ENCODE peak calls at places on chromosomes 4 and X, in six cellular contexts. One of them, this sample, is unnamed. For H3K27me3 and H3K36me3, the result is how much of the 10 kb centered on the place peaks cover.

GRCh38 chr4:17636696-17637351 is 22.4 kb downstream of the MED28 start:
- DNase-seq in MM.1S: peak
- DNase-seq in GM23248: peak
- DNase-seq in hepatocyte: peak
- DNase-seq in neural progenitor cell: peak
- DNase-seq in SK-N-SH: peak
- DNase-seq in this sample: peak

GRCh38 chr4:182875471-182875870 is 41.7 kb downstream of the DCTD start:
- DNase-seq in MM.1S: no peak
- DNase-seq in neural progenitor cell: no peak
- DNase-seq in hepatocyte: no peak
- DNase-seq in GM23248: no peak
- DNase-seq in SK-N-SH: no peak
- DNase-seq in this sample: no peak

GRCh38 chr4:155047755-155048154 is 160.7 kb upstream of the NPY2R start:
- DNase-seq in neural progenitor cell: no peak
- DNase-seq in MM.1S: no peak
- DNase-seq in hepatocyte: no peak
- DNase-seq in SK-N-SH: no peak
- DNase-seq in GM23248: peak
- DNase-seq in this sample: peak

GRCh38 chrX:102138064-102138463 is 4.2 kb downstream of the TCEAL6 start:
- DNase-seq in SK-N-SH: no peak
- DNase-seq in MM.1S: peak
- DNase-seq in neural progenitor cell: no peak
- DNase-seq in hepatocyte: no peak
- DNase-seq in GM23248: no peak
- DNase-seq in this sample: no peak

GRCh38 chrX:107747596-107748161 is 27.9 kb downstream of the TSC22D3 start:
- DNase-seq in neural progenitor cell: peak
- DNase-seq in MM.1S: no peak
- DNase-seq in hepatocyte: peak
- DNase-seq in SK-N-SH: no peak
- DNase-seq in GM23248: peak
- DNase-seq in this sample: peak

GRCh38 chr4:93731448-93731847 is 97.1 kb upstream of the ATOH1 start:
- DNase-seq in MM.1S: no peak
- DNase-seq in hepatocyte: peak
- DNase-seq in neural progenitor cell: no peak
- DNase-seq in SK-N-SH: peak
- DNase-seq in GM23248: peak
- DNase-seq in this sample: peak

GRCh38 chr4:144579411-144580020 is 66.4 kb upstream of the HHIP start:
- DNase-seq in SK-N-SH: no peak
- DNase-seq in GM23248: peak
- DNase-seq in hepatocyte: no peak
- DNase-seq in neural progenitor cell: no peak
- DNase-seq in MM.1S: no peak
- DNase-seq in this sample: peak

GRCh38 chr4:142297313-142297712 is 548.8 kb downstream of the INPP4B start:
- DNase-seq in SK-N-SH: no peak
- DNase-seq in neural progenitor cell: peak
- DNase-seq in GM23248: no peak
- DNase-seq in hepatocyte: no peak
- DNase-seq in MM.1S: no peak
- DNase-seq in this sample: no peak

GRCh38 chrX:144730486-144730885 is 516.8 kb upstream of the SPANXN1 start:
- DNase-seq in GM23248: no peak
- DNase-seq in neural progenitor cell: no peak
- DNase-seq in SK-N-SH: no peak
- DNase-seq in MM.1S: no peak
- DNase-seq in hepatocyte: no peak
- DNase-seq in this sample: peak

GRCh38 chrX:73840120-73840924 is 277.3 kb downstream of the CHIC1 start:
- DNase-seq in neural progenitor cell: no peak
- DNase-seq in MM.1S: no peak
- DNase-seq in SK-N-SH: no peak
- DNase-seq in GM23248: no peak
- DNase-seq in hepatocyte: no peak
- DNase-seq in this sample: no peak

GRCh38 chr4:110041742-110042141 is 129.1 kb downstream of the EGF start:
- DNase-seq in GM23248: no peak
- DNase-seq in neural progenitor cell: no peak
- DNase-seq in MM.1S: no peak
- DNase-seq in SK-N-SH: no peak
- DNase-seq in hepatocyte: peak
- DNase-seq in this sample: no peak

GRCh38 chr4:42132099-42132498 is 20.4 kb downstream of the BEND4 start:
- DNase-seq in hepatocyte: no peak
- DNase-seq in neural progenitor cell: no peak
- DNase-seq in MM.1S: no peak
- DNase-seq in GM23248: no peak
- DNase-seq in SK-N-SH: no peak
- DNase-seq in this sample: no peak

GRCh38 chr4:142088906-142089305 is 452.5 kb downstream of the IL15 start:
- DNase-seq in MM.1S: no peak
- DNase-seq in hepatocyte: no peak
- DNase-seq in GM23248: peak
- DNase-seq in SK-N-SH: no peak
- DNase-seq in neural progenitor cell: no peak
- DNase-seq in this sample: no peak

GRCh38 chr4:91233164-91233563 is 1070.6 kb upstream of the GRID2 start:
- DNase-seq in hepatocyte: no peak
- DNase-seq in MM.1S: no peak
- DNase-seq in SK-N-SH: no peak
- DNase-seq in neural progenitor cell: no peak
- DNase-seq in GM23248: no peak
- DNase-seq in this sample: no peak

GRCh38 chrX:37926700-37927099 is 79.3 kb upstream of the DYNLT3 start:
- DNase-seq in SK-N-SH: peak
- DNase-seq in GM23248: peak
- DNase-seq in hepatocyte: peak
- DNase-seq in neural progenitor cell: peak
- DNase-seq in MM.1S: peak
- DNase-seq in this sample: peak

GRCh38 chr4:40205259-40206198 is 8.7 kb downstream of the RHOH start:
- DNase-seq in MM.1S: peak
- DNase-seq in SK-N-SH: no peak
- DNase-seq in neural progenitor cell: no peak
- DNase-seq in hepatocyte: no peak
- DNase-seq in GM23248: no peak
- DNase-seq in this sample: no peak

DNA sequence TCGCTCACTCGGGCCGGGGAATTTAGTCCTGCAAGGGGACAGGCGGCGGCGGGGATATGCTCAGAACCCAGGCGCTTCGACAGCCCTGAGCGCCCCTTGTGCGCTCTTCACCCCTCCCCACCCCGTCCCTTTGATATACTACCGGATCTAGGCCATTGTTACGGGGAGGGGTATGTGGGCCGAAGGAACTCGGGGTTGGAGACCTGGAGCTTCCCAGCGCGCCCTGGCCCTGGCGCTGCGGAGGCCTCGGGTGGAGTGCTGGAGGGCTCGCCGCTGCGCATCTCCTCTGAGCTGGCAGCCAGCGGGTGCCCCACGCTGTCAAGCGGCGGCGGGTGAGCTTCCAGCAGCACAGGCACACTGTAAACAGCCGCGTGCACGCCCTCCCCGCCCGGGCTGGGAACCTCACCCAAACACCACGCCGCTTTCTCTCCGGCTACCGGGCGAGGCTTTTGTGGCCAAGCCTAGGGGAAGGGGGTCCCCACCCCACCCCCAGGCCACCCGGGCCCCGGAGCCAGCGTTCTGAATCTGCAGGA is 54.5 kb upstream of the BCOR start:
- DNase-seq in SK-N-SH: peak
- DNase-seq in MM.1S: no peak
- DNase-seq in hepatocyte: no peak
- DNase-seq in GM23248: peak
- DNase-seq in neural progenitor cell: peak
- DNase-seq in this sample: peak
- H3K27me3 ChIP-seq in SK-N-SH: under half
- H3K27me3 ChIP-seq in MM.1S: under half
- H3K27me3 ChIP-seq in hepatocyte: half or more
- H3K27me3 ChIP-seq in GM23248: under half
- H3K27me3 ChIP-seq in neural progenitor cell: half or more
- H3K27me3 ChIP-seq in this sample: under half

DNA sequence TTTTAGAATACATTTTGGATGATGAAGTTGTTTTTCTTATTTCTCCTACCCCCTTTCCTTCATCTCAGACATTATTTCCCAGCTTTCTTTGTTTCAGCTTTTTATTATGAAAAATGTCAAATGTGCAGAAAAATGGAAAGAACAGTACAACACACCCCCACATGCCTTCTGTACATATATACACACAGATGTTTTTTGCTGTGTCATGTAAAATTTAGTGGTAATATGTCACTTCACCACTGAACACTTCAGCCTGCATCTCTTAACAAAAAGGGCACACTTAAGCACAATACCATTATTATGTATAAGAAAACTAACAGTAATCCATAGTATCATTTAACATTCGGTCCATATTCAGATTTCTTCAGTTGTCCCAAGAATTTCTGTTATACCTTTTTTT is 37.8 kb downstream of the OCRL start:
- DNase-seq in SK-N-SH: no peak
- DNase-seq in GM23248: no peak
- DNase-seq in neural progenitor cell: no peak
- DNase-seq in hepatocyte: no peak
- DNase-seq in MM.1S: no peak
- DNase-seq in this sample: no peak
- H3K36me3 ChIP-seq in SK-N-SH: half or more
- H3K36me3 ChIP-seq in GM23248: under half
- H3K36me3 ChIP-seq in neural progenitor cell: under half
- H3K36me3 ChIP-seq in hepatocyte: under half
- H3K36me3 ChIP-seq in MM.1S: under half
- H3K36me3 ChIP-seq in this sample: under half

GRCh38 chrX:149950681-149951080 is 12.4 kb upstream of the EOLA2 start:
- DNase-seq in neural progenitor cell: peak
- DNase-seq in MM.1S: peak
- DNase-seq in SK-N-SH: peak
- DNase-seq in hepatocyte: peak
- DNase-seq in GM23248: peak
- DNase-seq in this sample: peak
- TF ChIP-seq EZH2phosphoT487 in neural progenitor cell: no peak
- TF ChIP-seq EZH2phosphoT487 in MM.1S: no peak
- TF ChIP-seq EZH2phosphoT487 in SK-N-SH: no peak
- TF ChIP-seq EZH2phosphoT487 in hepatocyte: no peak
- TF ChIP-seq EZH2phosphoT487 in GM23248: no peak
- TF ChIP-seq EZH2phosphoT487 in this sample: no peak

GRCh38 chrX:13574600-13574999 is 5.2 kb downstream of the EGFL6 start:
- DNase-seq in SK-N-SH: no peak
- DNase-seq in hepatocyte: no peak
- DNase-seq in neural progenitor cell: no peak
- DNase-seq in GM23248: no peak
- DNase-seq in MM.1S: no peak
- DNase-seq in this sample: no peak

GRCh38 chrX:13570245-13570573 is 808 bp downstream of the EGFL6 start:
- DNase-seq in neural progenitor cell: peak
- DNase-seq in GM23248: no peak
- DNase-seq in SK-N-SH: no peak
- DNase-seq in hepatocyte: no peak
- DNase-seq in MM.1S: no peak
- DNase-seq in this sample: no peak

GRCh38 chrX:13569479-13570244 is at the start of gene EGFL6:
- DNase-seq in MM.1S: no peak
- DNase-seq in hepatocyte: peak
- DNase-seq in SK-N-SH: peak
- DNase-seq in GM23248: no peak
- DNase-seq in neural progenitor cell: peak
- DNase-seq in this sample: no peak

GRCh38 chrX:13571136-13571535 is 1.7 kb downstream of the EGFL6 start:
- DNase-seq in GM23248: no peak
- DNase-seq in neural progenitor cell: no peak
- DNase-seq in MM.1S: no peak
- DNase-seq in SK-N-SH: no peak
- DNase-seq in hepatocyte: no peak
- DNase-seq in this sample: no peak
- H3K27me3 ChIP-seq in GM23248: under half
- H3K27me3 ChIP-seq in neural progenitor cell: half or more
- H3K27me3 ChIP-seq in MM.1S: under half
- H3K27me3 ChIP-seq in SK-N-SH: under half
- H3K27me3 ChIP-seq in hepatocyte: under half
- H3K27me3 ChIP-seq in this sample: half or more

DNA sequence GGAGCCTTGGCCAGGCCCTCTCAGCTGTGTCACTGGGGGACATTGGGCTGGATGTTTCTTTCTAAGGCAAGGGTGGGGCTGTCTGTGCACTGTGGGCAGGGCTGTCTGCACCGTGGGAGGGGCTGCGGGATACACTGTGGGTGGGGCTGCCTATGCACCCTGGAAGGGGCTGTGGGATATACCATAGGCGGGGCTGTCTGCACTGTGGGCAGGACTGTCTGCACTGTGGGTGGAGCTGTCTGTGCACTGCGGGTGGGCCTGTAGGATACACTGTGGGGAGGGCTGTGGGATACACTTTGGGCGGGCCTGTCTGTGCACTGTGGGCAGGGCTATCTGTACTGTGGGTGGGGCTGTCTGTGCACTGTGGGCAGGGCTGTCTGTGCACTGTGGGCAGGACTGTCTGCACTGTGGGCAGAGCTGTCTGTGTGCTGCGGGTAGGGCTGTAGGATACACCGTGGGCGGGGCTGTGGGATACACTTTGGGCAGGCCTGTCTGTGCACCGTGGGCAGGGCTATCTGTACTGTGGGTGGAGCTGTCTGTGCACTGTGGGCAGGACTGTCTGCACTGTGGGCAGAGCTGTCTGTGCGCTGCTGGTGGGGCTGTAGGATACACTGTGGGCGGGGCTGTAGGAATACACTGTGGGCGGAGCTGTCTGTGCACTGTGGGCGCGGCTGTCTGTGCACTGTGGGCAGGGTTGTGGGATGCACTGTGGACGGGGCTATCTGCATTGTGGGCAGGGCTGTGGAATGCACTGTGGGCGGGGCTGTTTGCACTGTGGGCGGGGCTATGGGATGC is 31.1 kb downstream of the ACOX3 start:
- DNase-seq in GM23248: peak
- DNase-seq in neural progenitor cell: no peak
- DNase-seq in MM.1S: no peak
- DNase-seq in SK-N-SH: peak
- DNase-seq in hepatocyte: no peak
- DNase-seq in this sample: peak
- H3K36me3 ChIP-seq in GM23248: under half
- H3K36me3 ChIP-seq in neural progenitor cell: under half
- H3K36me3 ChIP-seq in MM.1S: under half
- H3K36me3 ChIP-seq in SK-N-SH: under half
- H3K36me3 ChIP-seq in hepatocyte: under half
- H3K36me3 ChIP-seq in this sample: under half

DNA sequence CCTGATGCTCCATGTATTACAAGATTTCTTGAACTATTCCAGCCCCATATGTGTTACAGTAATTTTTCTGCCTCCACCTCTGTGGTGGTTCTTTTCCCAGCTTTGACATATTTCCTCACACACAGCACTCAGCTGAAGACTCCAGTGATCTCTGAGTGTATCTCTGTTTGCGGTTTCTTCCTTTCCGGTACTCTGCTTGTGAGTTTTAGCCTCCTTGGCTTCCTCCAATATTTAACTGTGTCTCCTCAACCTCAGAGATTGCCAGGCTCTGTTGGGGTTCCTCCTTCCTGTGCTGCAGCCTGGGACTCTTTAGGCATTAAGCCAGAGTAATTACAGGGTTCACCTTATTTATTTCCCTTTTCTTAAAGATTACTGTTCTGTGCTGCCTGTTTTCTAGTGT is 73.2 kb downstream of the NFKB1 start:
- DNase-seq in hepatocyte: no peak
- DNase-seq in MM.1S: no peak
- DNase-seq in SK-N-SH: no peak
- DNase-seq in neural progenitor cell: no peak
- DNase-seq in GM23248: no peak
- DNase-seq in this sample: peak
- TF ChIP-seq EZH2phosphoT487 in hepatocyte: no peak
- TF ChIP-seq EZH2phosphoT487 in MM.1S: no peak
- TF ChIP-seq EZH2phosphoT487 in SK-N-SH: no peak
- TF ChIP-seq EZH2phosphoT487 in neural progenitor cell: no peak
- TF ChIP-seq EZH2phosphoT487 in GM23248: no peak
- TF ChIP-seq EZH2phosphoT487 in this sample: no peak